ENCODE peak calls at places on chromosomes 11 and 22, in five cellular contexts. Q is uterus, Y is HCT116, O is tibial artery, V is kidney. L is an unnamed sample. For H3K4me1, the result is how much of the 10 kb centered on the place peaks cover.

GRCh38 chr11:83612891-83613766 is 327.0 kb upstream of the CCDC90B start:
- DNase-seq in O (no peak), Q (no peak), Y (no peak), V (no peak), L (no peak)

GRCh38 chr11:17351510-17352176 is at the start of gene NCR3LG1:
- DNase-seq in Y (no peak), O (peak), Q (peak), V (peak), L (peak)

GRCh38 chr22:44181033-44181911 is 547 bp downstream of the PARVG start:
- DNase-seq in O (no peak), Q (no peak), Y (no peak), V (peak), L (peak)

GRCh38 chr11:3146612-3147256 is 18.4 kb downstream of the OSBPL5 start:
- DNase-seq in Y (no peak), O (peak), V (no peak), Q (no peak), L (no peak)

GRCh38 chr11:86062719-86063118 is 6.2 kb downstream of the PICALM start:
- DNase-seq in O (no peak), Q (no peak), V (no peak), Y (no peak), L (no peak)

GRCh38 chr22:27223317-27224177 is 566.2 kb downstream of the MIAT start:
- DNase-seq in Y (no peak), O (no peak), V (no peak), Q (peak), L (no peak)

GRCh38 chr22:50227588-50228215 is 17.1 kb downstream of the TUBGCP6 start:
- DNase-seq in Y (no peak), Q (no peak), O (no peak), V (no peak), L (no peak)

GRCh38 chr11:123536690-123537437 is 106.8 kb downstream of the GRAMD1B start:
- DNase-seq in V (no peak), Q (no peak), Y (no peak), O (peak), L (no peak)

GRCh38 chr11:34647532-34647931 is 26.6 kb downstream of the EHF start:
- DNase-seq in O (no peak), V (no peak), Q (no peak), Y (no peak), L (no peak)

GRCh38 chr11:88178211-88178610 is 3.0 kb upstream of the RAB38 start:
- DNase-seq in Y (no peak), O (no peak), V (no peak), Q (peak), L (no peak)

GRCh38 chr22:48949375-48950149 is 878.1 kb downstream of the BRD1 start:
- DNase-seq in V (no peak), Y (no peak), Q (no peak), O (no peak), L (no peak)

GRCh38 chr11:57279131-57279530 is 42.1 kb upstream of the APLNR start:
- DNase-seq in V (no peak), Y (no peak), Q (no peak), O (no peak), L (no peak)
- H3K4me1 ChIP-seq in V (under half), Y (under half), Q (under half), O (under half), L (under half)

GRCh38 chr11:131914299-131914902 is 544.0 kb downstream of the NTM start:
- DNase-seq in Q (no peak), O (no peak), V (no peak), Y (no peak), L (no peak)
- TF ChIP-seq CTCF in Q (no peak), O (peak), V (no peak), Y (no peak), L (no peak)

DNA sequence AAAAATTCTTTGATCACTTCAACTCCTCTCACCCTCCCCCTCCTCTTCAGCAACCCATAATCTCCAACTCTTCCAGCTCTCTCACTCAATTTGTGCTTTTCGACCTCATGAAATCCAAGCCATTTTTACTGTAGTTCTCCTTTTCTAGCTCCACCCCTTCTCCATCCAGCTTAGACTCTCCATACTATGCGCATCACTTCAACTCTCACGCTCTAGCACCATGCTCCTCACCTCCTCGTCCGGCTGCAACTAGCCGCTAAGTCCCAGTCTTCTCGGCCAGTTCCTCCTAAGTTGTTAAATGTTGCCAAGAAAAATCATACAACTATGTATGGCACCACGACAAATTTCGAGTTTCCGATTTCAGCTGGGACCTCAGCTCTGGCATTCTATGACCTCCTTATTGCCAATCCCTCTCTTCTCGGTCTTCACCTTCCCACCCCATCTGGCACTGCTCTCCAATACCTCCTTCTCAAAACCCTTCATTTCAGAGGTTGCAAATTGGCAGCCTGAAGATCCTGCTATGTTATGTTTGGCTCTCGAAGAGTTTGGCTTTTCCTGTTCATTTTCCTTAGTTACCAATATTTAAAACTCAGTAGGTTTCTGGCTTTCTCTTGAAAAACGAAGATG is 1.1 kb downstream of the ZNF70 start:
- DNase-seq in Y (no peak), O (no peak), Q (no peak), V (no peak), L (no peak)
- H3K27ac ChIP-seq in Y (no peak), O (peak), Q (peak), V (no peak), L (peak)

GRCh38 chr22:40081662-40082061 is 86.9 kb downstream of the FAM83F start:
- DNase-seq in Q (no peak), V (no peak), O (no peak), Y (no peak), L (no peak)

GRCh38 chr22:40084246-40084645 is 89.5 kb downstream of the FAM83F start:
- DNase-seq in Y (no peak), O (no peak), Q (no peak), V (no peak), L (no peak)

GRCh38 chr22:40083794-40084193 is 89.0 kb downstream of the FAM83F start:
- DNase-seq in Y (no peak), O (no peak), Q (no peak), V (no peak), L (no peak)

GRCh38 chr22:40077646-40078016 is 82.9 kb downstream of the FAM83F start:
- DNase-seq in V (no peak), Q (no peak), O (no peak), Y (no peak), L (no peak)

DNA sequence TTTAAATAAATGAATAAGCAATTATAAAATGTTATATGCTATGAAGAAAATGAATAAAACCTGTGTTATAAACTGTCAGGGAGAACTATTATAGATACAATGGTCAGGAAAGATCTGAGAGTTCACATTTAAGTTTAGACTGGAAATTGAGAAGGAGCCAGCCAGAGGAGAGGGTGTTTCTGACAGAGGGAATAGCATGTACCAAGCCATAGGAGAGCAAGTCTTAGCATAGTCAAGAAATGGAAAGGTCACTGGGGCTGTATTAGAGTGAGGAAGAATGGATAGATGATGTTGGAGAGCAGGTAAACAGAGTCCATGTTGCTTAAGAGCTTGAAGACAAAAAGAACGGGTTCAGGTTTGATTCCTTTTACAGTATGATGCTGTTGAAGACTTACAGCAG is 87.4 kb downstream of the FAM83F start:
- DNase-seq in O (no peak), Y (no peak), V (no peak), Q (no peak), L (no peak)
- H3K4me1 ChIP-seq in O (under half), Y (under half), V (under half), Q (under half), L (under half)

DNA sequence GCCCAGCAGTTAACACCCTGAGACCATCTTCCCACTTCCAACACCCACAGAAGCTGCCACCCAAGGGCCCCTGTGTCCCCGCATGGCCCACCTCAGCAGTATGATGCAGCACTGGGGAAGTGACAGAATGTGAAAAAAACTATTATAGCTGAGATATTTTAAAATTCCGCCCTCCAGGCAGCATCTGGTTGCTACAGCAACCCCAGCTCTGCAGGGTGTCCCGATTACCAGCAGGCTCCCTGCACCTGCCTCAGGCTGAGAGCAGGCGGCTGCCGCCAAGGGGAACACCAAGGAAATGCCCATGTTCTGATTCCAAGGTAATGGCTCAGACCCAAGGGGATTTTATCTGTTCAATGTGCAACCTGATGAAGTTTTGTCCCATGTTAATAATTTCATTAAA is 10.5 kb upstream of the TMEM121B start:
- DNase-seq in Q (no peak), O (no peak), Y (no peak), V (no peak), L (no peak)
- TF ChIP-seq CTCF in Q (no peak), O (no peak), Y (no peak), V (no peak), L (no peak)

GRCh38 chr11:101446726-101447125 is 137.1 kb downstream of the TRPC6 start:
- DNase-seq in Y (no peak), O (no peak), Q (no peak), V (no peak), L (no peak)

GRCh38 chr11:101444164-101444563 is 139.6 kb downstream of the TRPC6 start:
- DNase-seq in V (no peak), Y (no peak), Q (no peak), O (no peak), L (no peak)

GRCh38 chr11:101445761-101446160 is 138.0 kb downstream of the TRPC6 start:
- DNase-seq in V (no peak), O (no peak), Q (no peak), Y (no peak), L (no peak)

GRCh38 chr11:101444851-101445250 is 139.0 kb downstream of the TRPC6 start:
- DNase-seq in V (no peak), O (no peak), Y (no peak), Q (no peak), L (no peak)

DNA sequence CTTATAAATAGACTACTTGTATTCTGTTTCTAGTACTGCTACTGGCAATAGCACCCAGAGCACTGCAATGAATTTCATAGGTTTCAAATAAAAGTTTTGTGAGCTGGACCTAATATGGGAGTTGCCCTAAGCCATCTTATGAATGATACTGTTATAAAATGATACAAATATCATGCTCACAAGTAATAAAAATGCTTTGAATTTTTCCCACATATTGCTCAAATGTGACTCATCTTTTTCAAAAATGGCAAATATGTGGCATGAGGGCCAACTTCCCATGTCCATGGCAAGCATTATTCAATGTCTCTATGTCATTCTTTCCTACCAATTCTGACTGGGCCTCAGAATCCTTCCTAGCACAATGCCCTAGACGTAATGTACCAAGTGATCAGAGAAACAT is 137.6 kb downstream of the TRPC6 start:
- DNase-seq in Y (no peak), Q (no peak), V (no peak), O (no peak), L (no peak)
- H3K27ac ChIP-seq in Y (no peak), Q (no peak), V (no peak), O (no peak), L (no peak)

L was measured in psoas muscle.